ENCODE peak calls at places on chromosomes 7 and 10, in five cellular contexts. B is prostate gland, X is cardiac fibroblast, N is Caco-2, U is mammary epithelial cell. A is an unnamed sample.

GRCh38 chr7:137287651-137288258 is 55.8 kb downstream of the PTN start:
- DNase-seq in B (no peak), X (peak), N (no peak), U (peak), A (no peak)

GRCh38 chr10:97363071-97363470 is 28.5 kb upstream of the FRAT2 start:
- DNase-seq in B (no peak), X (no peak), N (no peak), U (no peak), A (no peak)

GRCh38 chr10:88108115-88108610 is 244.7 kb downstream of the PTEN start:
- DNase-seq in B (no peak), X (no peak), N (no peak), U (no peak), A (no peak)

GRCh38 chr10:122441961-122442360 is 12.5 kb upstream of the ARMS2 start:
- DNase-seq in B (no peak), X (peak), N (no peak), U (peak), A (no peak)

GRCh38 chr10:129972145-129972965 is 8.3 kb upstream of the EBF3 start:
- DNase-seq in B (no peak), X (peak), N (no peak), U (no peak), A (no peak)

GRCh38 chr10:132774905-132775863 is 10.8 kb downstream of the NKX6-2 start:
- DNase-seq in B (no peak), X (no peak), N (no peak), U (no peak), A (no peak)

GRCh38 chr10:62724465-62724864 is 80.1 kb upstream of the ADO start:
- DNase-seq in B (no peak), X (no peak), N (peak), U (no peak), A (no peak)

GRCh38 chr7:55018361-55019328 is at the start of gene EGFR:
- DNase-seq in B (peak), X (peak), N (peak), U (peak), A (no peak)

GRCh38 chr10:84205049-84205852 is 10.9 kb downstream of the CDHR1 start:
- DNase-seq in B (peak), X (peak), N (peak), U (peak), A (no peak)

GRCh38 chr10:48547061-48547895 is 57.6 kb downstream of the ARHGAP22 start:
- DNase-seq in B (no peak), X (no peak), N (no peak), U (no peak), A (no peak)

GRCh38 chr7:1229956-1230355 is 2.7 kb upstream of the UNCX start:
- DNase-seq in B (no peak), X (no peak), N (no peak), U (no peak), A (no peak)

GRCh38 chr7:1228535-1229333 is 3.9 kb upstream of the UNCX start:
- DNase-seq in B (no peak), X (no peak), N (no peak), U (no peak), A (no peak)

GRCh38 chr7:1227814-1228534 is 4.7 kb upstream of the UNCX start:
- DNase-seq in B (no peak), X (no peak), N (no peak), U (no peak), A (no peak)

GRCh38 chr7:1230411-1231213 is 2.1 kb upstream of the UNCX start:
- DNase-seq in B (no peak), X (no peak), N (no peak), U (no peak), A (no peak)

DNA sequence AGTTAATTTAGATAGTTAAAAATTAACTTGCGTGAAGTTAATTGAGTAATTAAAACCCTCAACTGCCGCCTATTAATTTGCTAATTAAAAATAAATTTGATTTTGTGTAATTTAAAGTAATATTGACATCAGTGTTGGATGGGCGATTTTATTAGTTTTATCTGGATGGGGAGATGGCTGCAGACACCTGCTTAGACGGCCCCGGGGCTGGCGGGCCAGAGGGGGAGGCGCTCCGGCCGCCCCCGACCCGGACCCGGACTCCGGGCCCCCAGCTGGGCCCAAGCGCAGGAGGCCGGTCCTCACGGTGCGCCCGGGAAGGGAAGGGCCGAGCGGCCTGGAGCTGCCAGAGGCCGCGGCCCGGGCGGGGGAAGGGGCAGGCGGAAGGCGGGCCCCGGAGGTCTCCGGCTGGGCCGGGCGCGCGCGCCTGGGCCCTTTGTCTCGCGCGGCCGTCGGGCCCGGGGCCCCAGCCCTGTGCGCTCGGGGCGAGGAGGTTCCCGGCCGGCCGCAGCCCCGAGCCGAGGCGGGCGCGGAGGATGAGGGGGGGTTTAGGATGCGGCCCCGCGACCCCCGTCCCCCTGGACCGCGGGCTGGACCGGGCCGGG is 3.2 kb upstream of the UNCX start:
- DNase-seq in B (no peak), X (no peak), N (no peak), U (no peak), A (no peak)
- H3K4me3 ChIP-seq in B (no peak), X (no peak), N (no peak), U (no peak), A (no peak)

GRCh38 chr7:3301472-3301778 is 373 bp downstream of the SDK1 start:
- DNase-seq in B (no peak), X (no peak), N (no peak), U (no peak), A (no peak)
- H3K4me3 ChIP-seq in B (peak), X (peak), N (peak), U (peak), A (peak)

GRCh38 chr7:155205368-155206285 is 92.1 kb upstream of the INSIG1 start:
- DNase-seq in B (peak), X (peak), N (peak), U (peak), A (peak)
- H3K4me3 ChIP-seq in B (peak), X (peak), N (peak), U (no peak), A (peak)

GRCh38 chr7:30938435-30939316 is 25.1 kb upstream of the GHRHR start:
- DNase-seq in B (peak), X (peak), N (peak), U (peak), A (peak)
- H3K4me3 ChIP-seq in B (no peak), X (peak), N (no peak), U (no peak), A (peak)

GRCh38 chr7:95546647-95547046 is 49.7 kb downstream of the PDK4 start:
- DNase-seq in B (no peak), X (no peak), N (no peak), U (no peak), A (no peak)

GRCh38 chr7:95547356-95547755 is 49.0 kb downstream of the PDK4 start:
- DNase-seq in B (no peak), X (peak), N (no peak), U (no peak), A (no peak)

GRCh38 chr7:95550546-95550945 is 45.8 kb downstream of the PDK4 start:
- DNase-seq in B (no peak), X (peak), N (no peak), U (no peak), A (no peak)

GRCh38 chr7:95547949-95548348 is 48.4 kb downstream of the PDK4 start:
- DNase-seq in B (no peak), X (no peak), N (no peak), U (no peak), A (no peak)

DNA sequence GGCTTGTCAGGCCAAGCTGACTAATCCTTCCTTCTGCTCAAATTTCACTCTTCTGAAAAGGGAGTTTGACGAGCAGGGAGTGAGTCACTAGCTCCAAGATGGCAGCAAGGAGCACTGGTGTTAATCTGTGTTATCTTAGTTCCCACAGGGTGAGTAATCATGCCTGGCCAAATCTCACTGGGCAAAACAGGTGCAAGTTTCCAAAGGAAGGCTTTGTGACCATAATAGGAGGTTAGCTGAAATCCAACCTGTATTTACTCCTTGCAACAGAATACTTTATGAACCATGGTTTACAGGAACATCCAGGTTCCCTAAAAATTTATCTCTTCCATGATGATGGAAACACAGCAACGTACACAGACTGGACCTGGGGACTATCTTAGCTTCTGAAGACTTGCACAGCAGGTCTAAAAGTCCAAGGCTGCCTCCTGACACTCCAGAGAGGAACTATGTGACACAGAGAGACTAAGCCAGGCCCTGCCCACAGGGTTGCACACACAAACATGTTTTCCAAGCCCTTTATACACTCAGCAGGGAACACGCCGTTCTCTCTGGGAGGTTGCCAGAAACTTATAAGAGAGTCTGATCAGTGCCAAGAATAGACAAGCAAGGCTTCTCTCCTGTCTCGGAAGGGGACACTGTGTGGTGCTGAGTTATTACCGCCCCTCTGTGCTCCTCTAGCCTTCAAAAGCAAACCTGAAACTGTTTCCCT is 46.3 kb downstream of the PDK4 start:
- DNase-seq in B (peak), X (peak), N (no peak), U (peak), A (peak)
- H3K4me3 ChIP-seq in B (no peak), X (no peak), N (no peak), U (no peak), A (no peak)